ENCODE peak calls at places on chromosomes 11 and 22, in nine cellular contexts. Y is cardiac muscle cell, O is mammary epithelial cell, Q is pancreas, I is tibial nerve, C is testis, K is IMR-90, Z is tibial artery, D is OCI-LY7. H is an unnamed sample.

GRCh38 chr22:49760280-49760629 is 67.4 kb downstream of the BRD1 start:
- DNase-seq in Y (no peak), Z (no peak), D (no peak), C (no peak), I (no peak), K (no peak), Q (no peak), O (peak), H (peak)

GRCh38 chr11:96238563-96239166 is 104.3 kb downstream of the MAML2 start:
- DNase-seq in I (no peak), C (no peak), O (no peak), D (no peak), Z (no peak), Y (no peak), Q (no peak), K (peak), H (no peak)

GRCh38 chr11:78079232-78080083 is at the start of gene NDUFC2:
- DNase-seq in Z (peak), Y (peak), C (peak), I (peak), O (peak), Q (peak), K (peak), D (peak), H (peak)

GRCh38 chr11:75195164-75195962 is 44.5 kb downstream of the SLCO2B1 start:
- DNase-seq in D (no peak), K (no peak), Q (no peak), Z (peak), I (no peak), C (peak), O (no peak), Y (no peak), H (no peak)

GRCh38 chr11:78432058-78432515 is 14.5 kb upstream of the GAB2 start:
- DNase-seq in Y (peak), D (no peak), Z (no peak), K (no peak), O (no peak), C (no peak), Q (no peak), I (no peak), H (no peak)

GRCh38 chr11:134905966-134906955 is 494.2 kb upstream of the B3GAT1 start:
- DNase-seq in Q (no peak), Z (no peak), O (no peak), I (no peak), D (no peak), Y (no peak), C (no peak), K (no peak), H (no peak)

GRCh38 chr11:1304376-1304775 is 5.1 kb downstream of the TOLLIP start:
- DNase-seq in C (peak), Y (peak), O (no peak), D (no peak), Z (no peak), K (no peak), Q (peak), I (no peak), H (no peak)

GRCh38 chr11:69984457-69985261 is 93.5 kb upstream of the ANO1 start:
- DNase-seq in D (no peak), C (no peak), Z (no peak), Y (peak), O (no peak), I (no peak), K (no peak), Q (no peak), H (no peak)

GRCh38 chr11:96322775-96323642 is 20.0 kb downstream of the MAML2 start:
- DNase-seq in Q (no peak), C (no peak), Y (no peak), K (no peak), I (no peak), Z (no peak), O (no peak), D (no peak), H (no peak)

GRCh38 chr11:64415286-64415685 is 56.3 kb downstream of the RPS6KA4 start:
- DNase-seq in Y (no peak), D (no peak), Q (no peak), O (no peak), C (no peak), K (no peak), I (no peak), Z (no peak), H (no peak)

GRCh38 chr22:36734171-36735058 is 30.9 kb upstream of the CACNG2 start:
- DNase-seq in I (no peak), Y (no peak), K (peak), C (peak), Z (peak), Q (no peak), O (peak), D (no peak), H (peak)

GRCh38 chr11:77071671-77072605 is 5.2 kb downstream of the CAPN5 start:
- DNase-seq in Q (no peak), Y (no peak), K (peak), D (no peak), Z (no peak), I (no peak), O (no peak), C (no peak), H (peak)

GRCh38 chr22:28771195-28771791 is 1.2 kb upstream of the CCDC117 start:
- DNase-seq in Q (no peak), O (peak), C (no peak), Y (no peak), D (no peak), K (no peak), I (no peak), Z (no peak), H (no peak)

GRCh38 chr11:23727821-23728220 is 769.0 kb upstream of the LUZP2 start:
- DNase-seq in I (no peak), O (peak), Z (no peak), Q (no peak), Y (peak), D (no peak), C (no peak), K (peak), H (no peak)

GRCh38 chr11:66363187-66363601 is 8.4 kb downstream of the SLC29A2 start:
- DNase-seq in Z (no peak), I (no peak), K (no peak), C (no peak), Y (no peak), D (no peak), Q (no peak), O (no peak), H (no peak)

GRCh38 chr11:84870486-84870885 is 756.7 kb downstream of the DLG2 start:
- DNase-seq in Q (no peak), I (no peak), Y (no peak), Z (no peak), C (no peak), D (no peak), O (no peak), K (no peak), H (no peak)

GRCh38 chr22:28600546-28601143 is 79.0 kb downstream of the TTC28 start:
- DNase-seq in K (peak), Q (no peak), O (peak), I (no peak), C (no peak), Z (no peak), D (peak), Y (peak), H (no peak)

GRCh38 chr11:7830740-7831139 is 34.0 kb upstream of the OR5P2 start:
- DNase-seq in C (no peak), Y (no peak), K (no peak), D (no peak), Q (no peak), I (no peak), O (no peak), Z (no peak), H (no peak)
- TF ChIP-seq CTCF in C (no peak), Y (no peak), K (no peak), D (no peak), Q (no peak), I (no peak), O (no peak), Z (no peak), H (no peak)

GRCh38 chr11:102226702-102227101 is 90.6 kb upstream of the BIRC3 start:
- DNase-seq in I (no peak), C (no peak), Z (no peak), Q (no peak), Y (no peak), O (peak), D (no peak), K (peak), H (no peak)
- H3K27ac ChIP-seq in I (no peak), C (no peak), Z (no peak), Q (peak), Y (peak), O (peak), D (no peak), K (peak), H (no peak)

DNA sequence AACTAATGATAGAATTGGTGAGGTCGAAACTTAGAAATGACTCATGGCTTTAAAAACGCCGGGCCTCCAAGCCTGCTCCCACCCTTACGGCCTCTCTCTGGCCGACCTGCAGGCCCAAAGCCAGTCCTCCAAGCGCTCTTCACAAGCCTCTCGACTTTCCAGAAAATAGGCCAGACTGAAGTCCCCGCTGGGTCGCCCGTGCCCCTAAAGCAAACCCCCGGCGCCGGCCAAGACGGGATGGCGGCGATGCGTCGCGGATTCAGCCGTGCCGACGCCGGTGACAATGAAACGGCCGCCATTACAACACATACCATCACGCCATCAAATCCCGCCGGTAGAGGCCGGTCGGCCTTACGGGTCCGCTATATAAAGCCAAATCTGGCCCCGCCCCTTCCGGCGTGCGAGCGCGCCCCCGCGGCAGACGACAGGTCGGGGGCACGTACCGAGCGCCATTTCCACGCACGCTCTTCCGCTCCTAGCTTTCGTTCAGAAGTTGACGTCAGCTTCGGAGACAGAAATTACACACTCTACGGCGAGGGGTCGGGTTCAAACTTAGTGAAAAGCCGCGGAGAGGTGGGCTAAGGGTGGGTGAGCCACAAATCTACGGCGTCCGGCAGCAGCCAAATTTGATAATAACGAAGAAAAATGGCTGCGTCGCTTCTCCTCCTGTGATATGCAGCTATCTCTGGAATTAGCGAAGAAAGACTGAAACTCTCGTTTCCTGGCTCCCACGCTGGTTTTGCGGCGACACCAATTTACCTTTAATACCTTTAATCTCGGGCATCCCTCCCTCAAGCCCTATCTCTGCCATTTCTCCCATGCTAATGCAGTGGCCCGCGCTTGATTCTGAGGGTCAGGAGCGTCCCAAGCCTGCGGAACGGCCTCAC is at the start of gene RPL3:
- DNase-seq in O (peak), D (peak), Z (peak), Y (peak), C (peak), Q (peak), I (peak), K (peak), H (peak)
- TF ChIP-seq CTCF in O (no peak), D (peak), Z (no peak), Y (no peak), C (peak), Q (no peak), I (no peak), K (no peak), H (peak)

GRCh38 chr11:41047229-41047628 is 412.2 kb downstream of the LRRC4C start:
- DNase-seq in K (no peak), Y (no peak), Z (no peak), C (no peak), O (no peak), Q (no peak), I (no peak), D (no peak), H (no peak)

GRCh38 chr11:41053894-41054293 is 405.6 kb downstream of the LRRC4C start:
- DNase-seq in D (no peak), Z (no peak), O (peak), Q (no peak), Y (no peak), K (no peak), C (no peak), I (no peak), H (no peak)

GRCh38 chr11:41051919-41052630 is 407.4 kb downstream of the LRRC4C start:
- DNase-seq in Z (no peak), I (no peak), O (peak), C (no peak), K (no peak), Y (no peak), D (no peak), Q (no peak), H (no peak)

GRCh38 chr11:41050791-41051190 is 408.7 kb downstream of the LRRC4C start:
- DNase-seq in D (no peak), K (no peak), O (peak), Y (no peak), I (no peak), Q (no peak), C (no peak), Z (no peak), H (no peak)
- H3K27ac ChIP-seq in D (no peak), K (no peak), O (peak), Y (no peak), I (no peak), Q (no peak), C (no peak), Z (no peak), H (no peak)

DNA sequence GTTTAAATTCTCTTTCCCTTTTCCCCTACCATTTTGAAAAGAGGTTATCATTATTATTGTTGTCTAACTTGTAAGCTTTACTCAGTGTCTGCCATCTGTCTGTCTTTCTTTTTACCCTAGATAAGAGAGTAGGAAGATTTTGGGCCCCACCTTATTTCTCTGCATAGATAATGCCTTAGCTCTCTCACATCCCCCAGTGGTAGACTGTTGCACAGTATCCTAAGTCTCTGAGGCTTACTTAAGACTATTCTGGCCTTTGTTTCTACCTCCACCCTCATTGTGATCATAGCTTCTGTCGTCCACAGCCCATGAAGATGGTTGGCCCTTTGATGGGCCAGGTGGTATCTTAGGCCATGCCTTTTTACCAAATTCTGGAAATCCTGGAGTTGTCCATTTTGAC is 3.6 kb upstream of the OR51L1 start:
- DNase-seq in C (no peak), Q (no peak), Y (no peak), Z (no peak), O (no peak), D (no peak), I (no peak), K (peak), H (no peak)
- TF ChIP-seq CTCF in C (no peak), Q (no peak), Y (peak), Z (no peak), O (peak), D (peak), I (no peak), K (peak), H (no peak)